ENCODE peak calls at places on chromosomes 3 and 15, in four cellular contexts. N is HepG2, U is K562, H is GM12878. X is an unnamed sample.

GRCh38 chr3:122893282-122893681 is 98.4 kb downstream of the SLC49A4 start:
- DNase-seq in N (peak; percentile 28), U (no peak), H (no peak), X (no peak)

GRCh38 chr15:35376701-35377100 is 169.3 kb downstream of the DPH6 start:
- DNase-seq in U (no peak), N (no peak), H (no peak), X (no peak)

GRCh38 chr15:77546050-77546501 is 86.6 kb downstream of the LINGO1 start:
- DNase-seq in N (no peak), U (peak; percentile 56), H (no peak), X (no peak)

GRCh38 chr3:181940703-181941102 is 229.0 kb downstream of the SOX2 start:
- DNase-seq in H (no peak), U (no peak), N (no peak), X (no peak)

GRCh38 chr3:53495518-53496501 is 1.4 kb downstream of the CACNA1D start:
- DNase-seq in H (no peak), U (no peak), N (no peak), X (no peak)

GRCh38 chr15:88800026-88800425 is 3.2 kb upstream of the ACAN start:
- DNase-seq in H (no peak), N (no peak), U (no peak), X (no peak)

GRCh38 chr15:37246065-37246464 is 145.7 kb upstream of the MEIS2 start:
- DNase-seq in U (no peak), H (no peak), N (no peak), X (no peak)

GRCh38 chr3:141123677-141124410 is 72.7 kb downstream of the SPSB4 start:
- DNase-seq in H (no peak), N (no peak), U (no peak), X (no peak)

GRCh38 chr3:76387000-76387399 is 601.7 kb upstream of the ZNF717 start:
- DNase-seq in U (no peak), N (no peak), H (no peak), X (no peak)

GRCh38 chr15:80929225-80929624 is 60.4 kb downstream of the MESD start:
- DNase-seq in U (no peak), H (no peak), N (no peak), X (no peak)

GRCh38 chr3:5072100-5072816 is 49.8 kb upstream of the ARL8B start:
- DNase-seq in N (no peak), H (no peak), U (no peak), X (no peak)

GRCh38 chr15:88690331-88690730 is 51.5 kb downstream of the ISG20 start:
- DNase-seq in H (no peak), U (no peak), N (no peak), X (no peak)

GRCh38 chr15:88747626-88748025 is 55.6 kb upstream of the ACAN start:
- DNase-seq in H (no peak), U (no peak), N (no peak), X (no peak)

GRCh38 chr3:30354513-30354912 is 251.9 kb upstream of the TGFBR2 start:
- DNase-seq in H (no peak), U (no peak), N (no peak), X (no peak)

GRCh38 chr15:34889486-34889885 is 80.1 kb downstream of the AQR start:
- DNase-seq in N (no peak), H (no peak), U (no peak), X (no peak)

GRCh38 chr3:50649451-50649931 is 25.2 kb upstream of the DOCK3 start:
- DNase-seq in U (no peak), N (no peak), H (no peak), X (no peak)

GRCh38 chr3:178060406-178060805 is 475.8 kb upstream of the KCNMB2 start:
- DNase-seq in H (no peak), N (no peak), U (no peak), X (no peak)

GRCh38 chr15:75751116-75751875 is 38.6 kb upstream of the CSPG4 start:
- DNase-seq in U (no peak), H (no peak), N (no peak), X (no peak)

GRCh38 chr3:89847955-89848354 is 740.5 kb downstream of the EPHA3 start:
- DNase-seq in U (no peak), N (no peak), H (no peak), X (no peak)

GRCh38 chr15:34161329-34161953 is 48.5 kb downstream of the KATNBL1 start:
- DNase-seq in N (no peak), H (no peak), U (no peak), X (no peak)

GRCh38 chr3:150495563-150496168 is 50.6 kb downstream of the SERP1 start:
- DNase-seq in H (no peak), U (peak; percentile 44), N (peak; percentile 32), X (peak; percentile 33)

GRCh38 chr3:13025090-13025489 is 48.1 kb downstream of the IQSEC1 start:
- DNase-seq in N (peak; percentile 12), U (no peak), H (no peak), X (no peak)

GRCh38 chr3:137035631-137036030 is 77.8 kb downstream of the IL20RB start:
- DNase-seq in N (peak; percentile 33), H (no peak), U (peak; percentile 32), X (peak; percentile 61)

GRCh38 chr3:113791381-113791780 is 44.5 kb downstream of the ATP6V1A start:
- DNase-seq in H (no peak), N (no peak), U (no peak), X (no peak)

GRCh38 chr3:159252772-159253384 is 451.0 kb downstream of the MFSD1 start:
- DNase-seq in U (peak; percentile 22), N (peak; percentile 10), H (peak; percentile 11), X (peak; percentile 27)

GRCh38 chr15:78223396-78224023 is 10.9 kb downstream of the ACSBG1 start:
- DNase-seq in H (no peak), U (no peak), N (no peak), X (no peak)

GRCh38 chr3:112002458-112002971 is 3.8 kb downstream of the TAGLN3 start:
- DNase-seq in N (no peak), U (peak; percentile 6), H (no peak), X (no peak)

DNA sequence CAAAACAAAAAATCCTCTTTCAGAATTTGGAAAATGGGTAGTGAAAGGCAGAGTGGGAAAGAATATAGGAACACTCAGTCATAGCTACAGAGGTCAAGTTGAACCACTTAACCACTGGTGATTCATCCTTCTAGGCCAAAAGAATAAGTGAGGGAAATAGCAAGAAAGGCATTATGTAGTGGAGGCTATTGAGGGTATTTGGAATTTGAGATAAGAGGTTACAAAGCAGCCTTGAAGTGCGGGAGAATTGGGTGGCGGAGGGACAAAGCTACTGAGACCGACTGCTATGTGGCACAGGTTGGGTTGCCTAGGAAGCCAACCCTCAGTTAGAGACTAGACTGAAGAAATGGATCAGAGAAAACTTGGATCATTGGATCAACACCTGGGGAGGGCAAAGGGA is 109.5 kb downstream of the SYNPR start:
- DNase-seq in N (no peak), H (no peak), U (no peak), X (no peak)
- TF ChIP-seq TARDBP in N (no peak), H (no peak), U (no peak), X (no peak)

DNA sequence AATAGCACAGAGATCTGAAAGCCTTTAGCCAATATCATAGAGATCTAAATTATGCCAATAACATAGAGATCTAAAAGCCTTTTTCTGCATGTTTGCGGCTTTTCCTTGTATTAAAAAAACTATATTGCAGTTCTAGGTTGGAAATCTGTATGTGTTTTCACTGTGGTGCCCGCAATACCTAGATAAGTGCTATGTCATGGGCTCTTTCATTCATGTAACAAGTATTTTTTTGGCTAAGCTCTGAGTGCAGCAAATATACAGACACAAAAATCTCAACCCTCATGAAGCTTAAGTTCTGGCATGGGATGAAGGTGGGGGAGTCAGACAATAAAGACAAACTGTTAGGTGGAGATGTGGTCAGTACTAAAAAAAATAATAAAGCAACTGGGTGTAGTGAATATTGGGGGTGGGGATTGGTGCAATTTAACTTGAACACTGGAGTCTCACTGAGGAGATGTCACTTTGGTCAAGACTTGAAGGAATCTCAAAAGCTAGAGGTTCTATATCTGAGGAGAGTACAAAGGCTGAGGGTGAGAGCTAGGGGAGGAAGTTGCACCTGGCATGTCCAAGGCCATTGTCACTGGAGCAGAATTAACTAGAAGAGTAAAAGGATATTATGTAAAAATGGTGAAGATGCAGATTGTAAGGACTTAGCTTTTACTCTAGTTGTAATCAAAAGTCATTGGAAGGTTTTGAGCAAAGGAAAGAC is 978 bp downstream of the BUB1B start:
- DNase-seq in H (no peak), N (no peak), U (peak; percentile 34), X (no peak)
- TF ChIP-seq TARDBP in H (no peak), N (no peak), U (no peak), X (no peak)

GRCh38 chr3:9008550-9009255 is 45.4 kb upstream of the RAD18 start:
- DNase-seq in H (no peak), U (no peak), N (no peak), X (no peak)
- TF ChIP-seq TARDBP in H (no peak), U (no peak), N (no peak), X (no peak)

DNA sequence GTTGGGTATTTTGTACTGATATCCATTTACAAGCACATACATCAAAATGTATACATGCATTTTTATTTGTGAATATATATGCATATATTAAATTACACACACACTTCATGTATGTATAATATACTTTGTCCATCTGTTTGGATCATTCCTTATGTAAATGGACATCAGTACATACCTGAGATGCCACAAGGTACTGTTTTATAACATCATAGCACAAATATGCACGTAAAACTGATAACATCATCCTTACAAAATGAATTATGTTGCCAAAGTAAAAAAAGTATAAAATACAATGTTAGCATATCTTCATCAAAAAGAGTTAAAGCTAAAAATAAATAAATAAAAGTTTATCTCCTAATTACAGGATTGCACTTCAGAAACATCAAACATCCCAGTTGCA is 634.8 kb upstream of the UBE2E2 start:
- DNase-seq in H (no peak), N (no peak), U (no peak), X (no peak)
- TF ChIP-seq TARDBP in H (no peak), N (no peak), U (no peak), X (no peak)

DNA sequence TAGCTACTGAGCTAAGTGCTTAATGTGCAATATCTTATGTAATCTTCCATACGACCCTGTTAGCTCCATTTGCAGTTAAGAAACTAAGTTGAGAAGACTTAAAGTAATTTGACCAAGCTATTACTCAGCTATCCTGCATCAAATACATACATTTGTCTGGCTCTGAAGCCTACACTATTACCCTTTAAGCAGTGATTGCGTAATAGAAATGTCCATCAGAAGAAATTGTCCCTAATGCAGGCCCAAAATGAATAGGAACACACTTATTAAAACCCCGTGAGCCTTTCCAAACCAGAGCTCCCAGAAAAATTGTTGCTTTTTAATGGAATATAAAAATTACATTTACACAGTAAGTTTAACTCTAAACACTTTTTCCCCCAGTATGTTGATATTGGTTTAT is 5.3 kb upstream of the MYO1E start:
- DNase-seq in H (no peak), N (no peak), U (no peak), X (no peak)
- TF ChIP-seq TARDBP in H (no peak), N (no peak), U (no peak), X (no peak)

GRCh38 chr3:60448668-60449067 is 802.6 kb downstream of the FHIT start:
- DNase-seq in U (no peak), H (no peak), N (no peak), X (no peak)

GRCh38 chr3:60444898-60445297 is 806.4 kb downstream of the FHIT start:
- DNase-seq in U (no peak), N (no peak), H (no peak), X (no peak)

GRCh38 chr3:60440869-60441268 is 810.4 kb downstream of the FHIT start:
- DNase-seq in N (no peak), H (no peak), U (no peak), X (no peak)

DNA sequence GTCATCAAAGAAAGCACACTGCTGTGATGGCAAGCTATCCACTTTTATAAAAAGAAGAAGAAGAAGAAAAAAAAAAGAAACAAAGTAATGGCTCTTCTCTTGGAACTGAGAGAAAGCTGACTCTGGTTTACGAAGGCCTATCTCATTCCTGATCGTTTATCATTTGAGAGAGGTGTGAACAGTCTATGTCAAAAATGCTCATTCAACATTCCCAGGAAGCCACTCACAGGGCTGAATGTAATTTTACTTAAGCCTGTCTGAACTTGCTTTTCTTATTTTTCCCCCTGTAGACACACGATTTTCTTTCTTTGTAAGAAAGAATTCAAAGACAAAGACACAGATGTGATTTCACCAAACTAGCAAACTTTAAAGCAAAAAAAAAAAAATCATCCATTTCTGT is 805.8 kb downstream of the FHIT start:
- DNase-seq in N (no peak), H (no peak), U (no peak), X (no peak)
- TF ChIP-seq TARDBP in N (no peak), H (no peak), U (no peak), X (no peak)